ENCODE peak calls at places on chromosomes 2 and 18, in five cellular contexts. One of them, this sample, is unnamed.

GRCh38 chr18:65990944-65991708 is 240.3 kb downstream of the CDH7 start:
- DNase-seq in GM23338: no peak
- DNase-seq in GM23248: no peak
- DNase-seq in HepG2: no peak
- DNase-seq in HCT116: no peak
- DNase-seq in this sample: peak; percentile 84

GRCh38 chr2:30956995-30957394 is 149.7 kb upstream of the CAPN13 start:
- DNase-seq in HCT116: no peak
- DNase-seq in GM23248: no peak
- DNase-seq in GM23338: no peak
- DNase-seq in HepG2: no peak
- DNase-seq in this sample: no peak

GRCh38 chr18:13289501-13290205 is 71.1 kb downstream of the LDLRAD4 start:
- DNase-seq in GM23248: peak; percentile 8
- DNase-seq in HepG2: no peak
- DNase-seq in GM23338: no peak
- DNase-seq in HCT116: no peak
- DNase-seq in this sample: no peak

GRCh38 chr18:49276680-49277079 is 183.8 kb downstream of the DYM start:
- DNase-seq in GM23338: no peak
- DNase-seq in GM23248: no peak
- DNase-seq in HepG2: no peak
- DNase-seq in HCT116: no peak
- DNase-seq in this sample: no peak

GRCh38 chr18:3816601-3817363 is 366.8 kb downstream of the TGIF1 start:
- DNase-seq in HCT116: no peak
- DNase-seq in GM23338: no peak
- DNase-seq in GM23248: peak; percentile 95
- DNase-seq in HepG2: peak; percentile 44
- DNase-seq in this sample: peak; percentile 58

GRCh38 chr2:42984081-42984480 is 191.7 kb upstream of the HAAO start:
- DNase-seq in HCT116: no peak
- DNase-seq in GM23338: no peak
- DNase-seq in HepG2: no peak
- DNase-seq in GM23248: no peak
- DNase-seq in this sample: no peak

GRCh38 chr2:216492951-216493685 is 5.5 kb upstream of the RPL37A start:
- DNase-seq in GM23248: peak; percentile 96
- DNase-seq in HepG2: no peak
- DNase-seq in HCT116: no peak
- DNase-seq in GM23338: no peak
- DNase-seq in this sample: peak; percentile 88

GRCh38 chr2:26764078-26764887 is at the start of gene SLC35F6:
- DNase-seq in GM23248: peak; percentile 95
- DNase-seq in HCT116: no peak
- DNase-seq in GM23338: peak; percentile 89
- DNase-seq in HepG2: peak; percentile 71
- DNase-seq in this sample: peak; percentile 90

GRCh38 chr2:149184994-149185393 is 145.4 kb upstream of the LYPD6 start:
- DNase-seq in GM23248: no peak
- DNase-seq in HepG2: no peak
- DNase-seq in GM23338: no peak
- DNase-seq in HCT116: no peak
- DNase-seq in this sample: peak; percentile 80

GRCh38 chr2:180307096-180307495 is 300.0 kb upstream of the CWC22 start:
- DNase-seq in HepG2: no peak
- DNase-seq in GM23338: no peak
- DNase-seq in GM23248: no peak
- DNase-seq in HCT116: no peak
- DNase-seq in this sample: no peak

GRCh38 chr2:164920430-164920829 is 34.9 kb downstream of the SLC38A11 start:
- DNase-seq in HCT116: no peak
- DNase-seq in HepG2: peak; percentile 90
- DNase-seq in GM23248: peak; percentile 96
- DNase-seq in GM23338: no peak
- DNase-seq in this sample: peak; percentile 33

DNA sequence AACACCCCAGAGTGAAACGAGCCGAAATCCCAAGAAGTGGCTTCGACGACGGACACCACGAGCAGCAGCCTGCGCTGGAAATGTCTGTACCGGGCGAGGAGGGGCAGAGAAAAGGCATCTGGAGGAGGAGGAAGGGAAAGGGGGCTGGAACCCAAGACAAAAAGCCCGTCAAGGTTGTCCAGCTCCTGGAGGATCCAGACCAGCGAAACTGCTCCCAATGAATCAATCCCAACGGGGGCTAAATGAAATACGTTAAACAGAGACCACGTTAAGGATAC is 481 bp downstream of the CCDC88A start:
- DNase-seq in GM23248: peak; percentile 64
- DNase-seq in GM23338: no peak
- DNase-seq in HepG2: no peak
- DNase-seq in HCT116: no peak
- DNase-seq in this sample: peak; percentile 71
- TF ChIP-seq EZH2 in GM23248: no peak
- TF ChIP-seq EZH2 in GM23338: no peak
- TF ChIP-seq EZH2 in HepG2: no peak
- TF ChIP-seq EZH2 in HCT116: no peak
- TF ChIP-seq EZH2 in this sample: no peak

DNA sequence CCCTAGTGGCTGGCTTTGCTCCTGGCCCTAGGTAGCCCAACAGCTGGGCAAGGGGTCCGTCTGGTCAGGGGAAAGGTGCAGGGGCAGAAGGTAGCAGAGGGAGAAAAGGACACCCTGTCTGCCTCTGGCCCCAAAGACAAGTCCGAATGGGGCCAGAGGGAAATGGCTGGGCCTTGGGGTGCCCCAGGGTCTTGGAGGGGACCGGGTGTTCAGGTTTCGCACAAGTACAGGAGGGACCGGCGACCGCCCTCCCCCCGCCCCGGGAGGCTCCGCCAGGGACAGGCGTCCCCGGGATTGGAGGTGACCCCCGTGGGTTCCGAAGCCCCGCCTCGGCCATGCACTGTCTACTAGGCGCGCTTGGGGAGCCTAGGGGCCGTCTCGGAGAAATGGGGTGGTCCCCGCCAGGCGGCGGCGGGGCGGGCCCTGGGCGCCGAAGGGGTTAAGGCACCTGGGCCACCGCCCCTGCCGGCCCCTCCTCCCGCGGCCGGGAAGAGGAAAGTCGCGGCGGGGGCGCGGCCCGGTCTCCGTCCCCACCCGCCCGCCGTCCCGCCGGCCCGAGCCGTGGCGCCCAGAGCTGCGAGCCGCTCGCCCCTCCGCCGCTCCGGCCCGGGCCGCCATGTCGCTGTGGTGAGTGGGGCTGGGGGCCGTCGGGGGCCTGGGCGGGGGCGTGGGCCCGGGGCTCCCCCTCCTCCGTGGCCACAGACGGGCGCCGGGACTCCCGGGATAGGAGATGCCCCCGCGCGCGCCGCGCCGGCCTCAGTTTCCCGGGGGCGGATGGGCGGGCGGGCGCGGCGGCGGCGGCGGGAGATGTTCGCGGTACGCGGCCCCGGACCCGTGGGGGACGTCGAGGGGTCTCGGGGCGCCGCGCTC is at the start of gene B3GNT7:
- DNase-seq in HepG2: no peak
- DNase-seq in GM23338: peak; percentile 77
- DNase-seq in HCT116: no peak
- DNase-seq in GM23248: no peak
- DNase-seq in this sample: no peak
- TF ChIP-seq EZH2 in HepG2: peak; percentile 87
- TF ChIP-seq EZH2 in GM23338: no peak
- TF ChIP-seq EZH2 in HCT116: no peak
- TF ChIP-seq EZH2 in GM23248: no peak
- TF ChIP-seq EZH2 in this sample: peak; percentile 5

GRCh38 chr2:144518744-144519596 is 949 bp downstream of the ZEB2 start:
- DNase-seq in GM23338: no peak
- DNase-seq in HCT116: no peak
- DNase-seq in GM23248: peak; percentile 33
- DNase-seq in HepG2: no peak
- DNase-seq in this sample: peak; percentile 32
- TF ChIP-seq EZH2 in GM23338: peak; percentile 59
- TF ChIP-seq EZH2 in HCT116: no peak
- TF ChIP-seq EZH2 in GM23248: no peak
- TF ChIP-seq EZH2 in HepG2: no peak
- TF ChIP-seq EZH2 in this sample: no peak

DNA sequence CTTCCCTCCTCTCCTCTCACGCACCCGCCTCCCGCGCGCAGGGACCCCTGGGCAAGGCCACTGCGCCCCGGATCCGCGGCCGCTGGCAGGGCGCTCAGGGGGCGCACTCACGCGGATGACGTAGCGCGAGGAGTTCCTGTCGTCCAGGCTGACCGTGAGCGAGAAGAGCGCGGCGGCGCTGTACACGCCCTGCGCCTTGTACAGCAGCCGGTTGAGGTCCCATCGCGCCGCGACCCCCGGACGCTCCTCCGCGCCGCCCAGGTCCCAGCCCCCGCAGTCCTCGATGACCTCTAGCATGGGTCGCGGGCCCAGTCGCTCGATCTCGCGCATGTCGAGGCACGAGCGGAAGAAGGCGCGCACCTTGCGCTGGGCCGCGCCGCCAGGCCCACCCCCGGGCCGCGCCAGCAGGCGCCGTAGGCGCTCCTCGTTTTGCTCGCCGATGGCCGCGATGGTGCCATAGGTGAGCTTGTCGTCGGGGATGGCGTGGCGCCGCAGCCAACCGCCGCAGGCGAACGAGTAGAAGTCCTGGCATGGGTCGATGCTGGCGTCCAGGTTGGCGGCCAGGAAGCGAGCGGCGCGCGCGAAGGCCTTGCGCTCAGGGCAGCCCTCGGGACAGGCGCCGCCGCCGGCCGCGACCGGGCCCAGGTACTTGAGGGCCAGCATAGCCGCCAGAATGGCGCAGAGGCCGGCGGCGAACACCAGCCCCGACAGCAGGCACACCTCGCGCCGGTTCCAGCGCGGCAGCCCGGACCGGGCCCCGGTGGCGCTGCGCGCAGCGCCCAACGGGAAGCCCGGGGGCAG is 1.7 kb downstream of the ECEL1 start:
- DNase-seq in GM23248: no peak
- DNase-seq in HCT116: no peak
- DNase-seq in GM23338: peak; percentile 55
- DNase-seq in HepG2: no peak
- DNase-seq in this sample: no peak
- TF ChIP-seq EZH2 in GM23248: peak; percentile 52
- TF ChIP-seq EZH2 in HCT116: no peak
- TF ChIP-seq EZH2 in GM23338: peak; percentile 73
- TF ChIP-seq EZH2 in HepG2: no peak
- TF ChIP-seq EZH2 in this sample: peak; percentile 91

GRCh38 chr2:39666489-39667141 is 898 bp downstream of the TMEM178A start:
- DNase-seq in GM23338: peak; percentile 44
- DNase-seq in HepG2: no peak
- DNase-seq in HCT116: no peak
- DNase-seq in GM23248: peak; percentile 36
- DNase-seq in this sample: peak; percentile 9
- TF ChIP-seq EZH2 in GM23338: peak; percentile 70
- TF ChIP-seq EZH2 in HepG2: peak; percentile 96
- TF ChIP-seq EZH2 in HCT116: no peak
- TF ChIP-seq EZH2 in GM23248: peak; percentile 96
- TF ChIP-seq EZH2 in this sample: peak; percentile 59

GRCh38 chr18:37846996-37847395 is 281.4 kb upstream of the CELF4 start:
- DNase-seq in GM23338: peak; percentile 2
- DNase-seq in HCT116: no peak
- DNase-seq in HepG2: no peak
- DNase-seq in GM23248: no peak
- DNase-seq in this sample: no peak

GRCh38 chr18:37844209-37844970 is 278.8 kb upstream of the CELF4 start:
- DNase-seq in HCT116: no peak
- DNase-seq in HepG2: no peak
- DNase-seq in GM23248: no peak
- DNase-seq in GM23338: no peak
- DNase-seq in this sample: no peak

GRCh38 chr18:37847544-37847943 is 281.9 kb upstream of the CELF4 start:
- DNase-seq in HCT116: no peak
- DNase-seq in GM23248: no peak
- DNase-seq in GM23338: no peak
- DNase-seq in HepG2: no peak
- DNase-seq in this sample: no peak

DNA sequence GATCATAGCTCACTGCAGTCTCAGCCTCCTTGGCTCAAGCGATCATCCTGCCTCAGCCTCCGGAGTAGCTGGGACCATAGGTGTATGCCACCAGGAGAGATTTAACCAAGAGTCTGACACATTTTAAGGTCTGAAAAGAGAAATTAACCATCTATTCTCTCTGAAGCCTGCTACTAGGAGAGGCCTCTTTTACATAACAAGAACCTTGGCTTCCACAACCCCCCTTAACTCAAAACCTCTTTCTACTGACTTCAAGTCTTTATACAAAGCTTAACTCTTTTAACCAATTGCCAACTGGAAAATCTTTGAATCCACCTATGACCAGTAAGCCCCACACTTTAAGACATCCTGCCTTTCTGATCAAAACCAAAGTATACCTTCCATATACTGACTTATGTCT is 279.9 kb upstream of the CELF4 start:
- DNase-seq in GM23338: peak; percentile 41
- DNase-seq in GM23248: no peak
- DNase-seq in HepG2: no peak
- DNase-seq in HCT116: no peak
- DNase-seq in this sample: no peak
- TF ChIP-seq EZH2 in GM23338: no peak
- TF ChIP-seq EZH2 in GM23248: no peak
- TF ChIP-seq EZH2 in HepG2: no peak
- TF ChIP-seq EZH2 in HCT116: no peak
- TF ChIP-seq EZH2 in this sample: no peak

GRCh38 chr2:128543036-128543435 is 224.4 kb upstream of the HS6ST1 start:
- DNase-seq in HepG2: no peak
- DNase-seq in GM23248: no peak
- DNase-seq in HCT116: no peak
- DNase-seq in GM23338: no peak
- DNase-seq in this sample: no peak

GRCh38 chr2:128545829-128546228 is 227.2 kb upstream of the HS6ST1 start:
- DNase-seq in HCT116: no peak
- DNase-seq in GM23248: no peak
- DNase-seq in HepG2: no peak
- DNase-seq in GM23338: no peak
- DNase-seq in this sample: no peak

GRCh38 chr2:128544321-128545037 is 225.8 kb upstream of the HS6ST1 start:
- DNase-seq in GM23248: no peak
- DNase-seq in HCT116: no peak
- DNase-seq in HepG2: no peak
- DNase-seq in GM23338: no peak
- DNase-seq in this sample: no peak

GRCh38 chr2:128545085-128545484 is 226.4 kb upstream of the HS6ST1 start:
- DNase-seq in GM23338: no peak
- DNase-seq in HepG2: no peak
- DNase-seq in GM23248: no peak
- DNase-seq in HCT116: no peak
- DNase-seq in this sample: no peak

DNA sequence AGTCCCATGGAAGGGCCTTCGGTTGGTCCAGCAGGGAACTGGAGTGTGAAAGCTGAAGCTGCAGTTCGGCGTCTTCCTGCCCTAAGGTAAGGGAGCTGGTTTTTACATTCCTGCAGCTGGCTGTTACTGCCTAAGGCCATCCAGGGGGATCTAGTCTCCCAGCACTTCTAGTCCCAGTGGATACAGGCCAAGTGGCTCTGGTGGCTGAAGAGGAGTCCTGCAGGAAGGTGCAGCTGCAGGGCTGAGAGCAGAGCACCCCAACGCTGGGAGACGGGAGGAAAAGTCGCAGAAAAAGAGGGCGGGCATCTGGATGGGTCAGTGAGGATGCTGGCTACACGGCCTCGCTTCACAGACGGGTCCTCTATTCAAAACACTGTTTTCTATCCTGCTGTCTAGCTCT is 225.0 kb upstream of the HS6ST1 start:
- DNase-seq in HepG2: no peak
- DNase-seq in HCT116: no peak
- DNase-seq in GM23248: no peak
- DNase-seq in GM23338: peak; percentile 73
- DNase-seq in this sample: no peak
- TF ChIP-seq EZH2 in HepG2: no peak
- TF ChIP-seq EZH2 in HCT116: no peak
- TF ChIP-seq EZH2 in GM23248: no peak
- TF ChIP-seq EZH2 in GM23338: no peak
- TF ChIP-seq EZH2 in this sample: no peak

GRCh38 chr2:76625101-76625500 is 897.1 kb downstream of the LRRTM4 start:
- DNase-seq in GM23338: no peak
- DNase-seq in HCT116: no peak
- DNase-seq in GM23248: no peak
- DNase-seq in HepG2: no peak
- DNase-seq in this sample: no peak
- TF ChIP-seq EZH2 in GM23338: no peak
- TF ChIP-seq EZH2 in HCT116: no peak
- TF ChIP-seq EZH2 in GM23248: no peak
- TF ChIP-seq EZH2 in HepG2: no peak
- TF ChIP-seq EZH2 in this sample: no peak

This sample was measured in A673.